ENCODE peak calls at places on chromosomes 6 and 20, in nine cellular contexts. E is tibial nerve, X is uterus, P is heart left ventricle, K is suprapubic skin, G is IMR-90, L is right lobe of liver, U is gastrocnemius medialis, F is sigmoid colon. Y is an unnamed sample.

GRCh38 chr6:35824552-35825192 is 19.5 kb downstream of the LHFPL5 start:
- DNase-seq in E (no peak), X (no peak), P (no peak), K (no peak), G (no peak), L (no peak), U (no peak), F (no peak), Y (no peak)

GRCh38 chr6:89051725-89052124 is 28.8 kb upstream of the PNRC1 start:
- DNase-seq in E (no peak), X (no peak), P (no peak), K (no peak), G (no peak), L (no peak), U (no peak), F (no peak), Y (no peak)

GRCh38 chr20:45366631-45367030 is 3.7 kb downstream of the SYS1 start:
- DNase-seq in E (no peak), X (no peak), P (no peak), K (no peak), G (no peak), L (no peak), U (no peak), F (peak), Y (no peak)

GRCh38 chr6:122845464-122845863 is 56.4 kb downstream of the SMPDL3A start:
- DNase-seq in E (no peak), X (no peak), P (no peak), K (no peak), G (no peak), L (no peak), U (no peak), F (no peak), Y (no peak)

GRCh38 chr6:39362487-39362865 is 40.0 kb upstream of the KCNK16 start:
- DNase-seq in E (no peak), X (no peak), P (no peak), K (no peak), G (no peak), L (no peak), U (no peak), F (no peak), Y (peak)

GRCh38 chr6:105748737-105749161 is 337.4 kb upstream of the PRDM1 start:
- DNase-seq in E (no peak), X (no peak), P (no peak), K (no peak), G (peak), L (no peak), U (no peak), F (no peak), Y (no peak)

GRCh38 chr6:124199226-124199625 is 395.6 kb downstream of the NKAIN2 start:
- DNase-seq in E (no peak), X (no peak), P (no peak), K (no peak), G (no peak), L (no peak), U (no peak), F (no peak), Y (no peak)

GRCh38 chr20:36792422-36792821 is 18.9 kb upstream of the DSN1 start:
- DNase-seq in E (no peak), X (peak), P (peak), K (no peak), G (peak), L (no peak), U (no peak), F (no peak), Y (no peak)

GRCh38 chr20:59945731-59946130 is 5.5 kb downstream of the FAM217B start:
- DNase-seq in E (no peak), X (no peak), P (no peak), K (no peak), G (no peak), L (no peak), U (no peak), F (no peak), Y (no peak)

GRCh38 chr20:63810730-63811490 is 20.2 kb downstream of the ZBTB46 start:
- DNase-seq in E (no peak), X (no peak), P (no peak), K (no peak), G (no peak), L (no peak), U (no peak), F (no peak), Y (no peak)

GRCh38 chr6:141316236-141316635 is 816.5 kb upstream of the GJE1 start:
- DNase-seq in E (no peak), X (no peak), P (no peak), K (no peak), G (no peak), L (no peak), U (no peak), F (no peak), Y (no peak)

GRCh38 chr6:122734529-122735203 is 44.9 kb upstream of the FABP7 start:
- DNase-seq in E (no peak), X (no peak), P (no peak), K (no peak), G (no peak), L (no peak), U (no peak), F (no peak), Y (no peak)

GRCh38 chr6:17064975-17065374 is 36.9 kb upstream of the STMND1 start:
- DNase-seq in E (no peak), X (no peak), P (no peak), K (no peak), G (no peak), L (no peak), U (no peak), F (no peak), Y (no peak)

GRCh38 chr6:165760126-165760802 is 97.2 kb upstream of the PDE10A start:
- DNase-seq in E (no peak), X (no peak), P (no peak), K (no peak), G (no peak), L (no peak), U (no peak), F (no peak), Y (no peak)

GRCh38 chr6:100311707-100312266 is 152.9 kb downstream of the SIM1 start:
- DNase-seq in E (no peak), X (no peak), P (no peak), K (no peak), G (peak), L (no peak), U (no peak), F (no peak), Y (no peak)

GRCh38 chr6:17768388-17768787 is 61.7 kb upstream of the NUP153 start:
- DNase-seq in E (no peak), X (no peak), P (no peak), K (no peak), G (peak), L (no peak), U (no peak), F (no peak), Y (no peak)

GRCh38 chr6:75151013-75151412 is 54.8 kb downstream of the COL12A1 start:
- DNase-seq in E (no peak), X (no peak), P (no peak), K (no peak), G (peak), L (no peak), U (no peak), F (no peak), Y (no peak)

GRCh38 chr20:38021373-38021772 is 11.9 kb downstream of the TTI1 start:
- DNase-seq in E (no peak), X (no peak), P (no peak), K (no peak), G (peak), L (no peak), U (no peak), F (no peak), Y (no peak)

GRCh38 chr6:31723245-31723979 is at the start of gene MPIG6B:
- DNase-seq in E (no peak), X (no peak), P (no peak), K (no peak), G (no peak), L (no peak), U (no peak), F (no peak), Y (no peak)

GRCh38 chr20:20373046-20373706 is 5.3 kb downstream of the INSM1 start:
- DNase-seq in E (no peak), X (no peak), P (no peak), K (no peak), G (peak), L (no peak), U (no peak), F (no peak), Y (peak)

GRCh38 chr20:58174708-58175287 is 53.7 kb downstream of the ANKRD60 start:
- DNase-seq in E (peak), X (peak), P (peak), K (no peak), G (no peak), L (no peak), U (peak), F (peak), Y (peak)

GRCh38 chr6:149897855-149898744 is at the start of gene RAET1E:
- DNase-seq in E (no peak), X (no peak), P (no peak), K (peak), G (no peak), L (no peak), U (no peak), F (no peak), Y (peak)

GRCh38 chr6:27839303-27840081 is 72.7 kb downstream of the OR2B2 start:
- DNase-seq in E (peak), X (peak), P (no peak), K (no peak), G (peak), L (peak), U (no peak), F (no peak), Y (peak)

GRCh38 chr6:44176935-44177509 is 18.4 kb downstream of the CAPN11 start:
- DNase-seq in E (no peak), X (no peak), P (no peak), K (no peak), G (no peak), L (no peak), U (no peak), F (no peak), Y (no peak)

GRCh38 chr6:31609519-31610406 is 5.3 kb upstream of the AIF1 start:
- DNase-seq in E (no peak), X (no peak), P (no peak), K (no peak), G (no peak), L (no peak), U (no peak), F (no peak), Y (no peak)

GRCh38 chr6:75693534-75693933 is 55.5 kb upstream of the MYO6 start:
- DNase-seq in E (no peak), X (no peak), P (no peak), K (no peak), G (peak), L (no peak), U (no peak), F (no peak), Y (no peak)

GRCh38 chr6:143372199-143372882 is 78.2 kb downstream of the ADAT2 start:
- DNase-seq in E (no peak), X (no peak), P (no peak), K (no peak), G (no peak), L (no peak), U (no peak), F (no peak), Y (no peak)

GRCh38 chr6:32852844-32853540 is 512 bp downstream of the TAP1 start:
- DNase-seq in E (peak), X (peak), P (peak), K (peak), G (peak), L (peak), U (peak), F (peak), Y (no peak)

GRCh38 chr6:92810913-92811312 is 608.4 kb downstream of the EPHA7 start:
- DNase-seq in E (no peak), X (no peak), P (no peak), K (no peak), G (peak), L (no peak), U (no peak), F (no peak), Y (no peak)

GRCh38 chr6:24743265-24743943 is 24.4 kb upstream of the C6orf62 start:
- DNase-seq in E (no peak), X (no peak), P (no peak), K (no peak), G (peak), L (no peak), U (no peak), F (no peak), Y (peak)

GRCh38 chr6:14542670-14543366 is 425.2 kb downstream of the CD83 start:
- DNase-seq in E (no peak), X (no peak), P (peak), K (no peak), G (peak), L (no peak), U (no peak), F (no peak), Y (no peak)

GRCh38 chr6:22632561-22632960 is 63.2 kb downstream of the HDGFL1 start:
- DNase-seq in E (no peak), X (no peak), P (no peak), K (no peak), G (no peak), L (no peak), U (no peak), F (no peak), Y (no peak)

GRCh38 chr6:157688960-157689599 is 134.0 kb upstream of the SNX9 start:
- DNase-seq in E (no peak), X (no peak), P (no peak), K (no peak), G (peak), L (no peak), U (peak), F (peak), Y (peak)

GRCh38 chr6:122482750-122483080 is 11.1 kb upstream of the SERINC1 start:
- DNase-seq in E (no peak), X (no peak), P (no peak), K (no peak), G (no peak), L (no peak), U (no peak), F (no peak), Y (no peak)

GRCh38 chr6:3276174-3277167 is 17.7 kb downstream of the PSMG4 start:
- DNase-seq in E (no peak), X (no peak), P (no peak), K (peak), G (no peak), L (no peak), U (no peak), F (peak), Y (no peak)

GRCh38 chr6:84872996-84873395 is 108.6 kb upstream of the TBX18 start:
- DNase-seq in E (no peak), X (no peak), P (no peak), K (no peak), G (no peak), L (no peak), U (no peak), F (no peak), Y (no peak)

GRCh38 chr6:34182751-34183531 is 37.1 kb upstream of the GRM4 start:
- DNase-seq in E (no peak), X (no peak), P (no peak), K (peak), G (no peak), L (no peak), U (no peak), F (no peak), Y (no peak)

GRCh38 chr6:72151742-72152141 is 265.4 kb downstream of the RIMS1 start:
- DNase-seq in E (no peak), X (no peak), P (no peak), K (no peak), G (no peak), L (no peak), U (no peak), F (no peak), Y (no peak)

GRCh38 chr20:1392693-1393506 is at the start of gene FKBP1A:
- DNase-seq in E (peak), X (peak), P (peak), K (peak), G (peak), L (peak), U (peak), F (peak), Y (peak)
- TF ChIP-seq POLR2A in E (peak), X (peak), P (peak), K (peak), G (peak), L (peak), U (peak), F (peak), Y (peak)

DNA sequence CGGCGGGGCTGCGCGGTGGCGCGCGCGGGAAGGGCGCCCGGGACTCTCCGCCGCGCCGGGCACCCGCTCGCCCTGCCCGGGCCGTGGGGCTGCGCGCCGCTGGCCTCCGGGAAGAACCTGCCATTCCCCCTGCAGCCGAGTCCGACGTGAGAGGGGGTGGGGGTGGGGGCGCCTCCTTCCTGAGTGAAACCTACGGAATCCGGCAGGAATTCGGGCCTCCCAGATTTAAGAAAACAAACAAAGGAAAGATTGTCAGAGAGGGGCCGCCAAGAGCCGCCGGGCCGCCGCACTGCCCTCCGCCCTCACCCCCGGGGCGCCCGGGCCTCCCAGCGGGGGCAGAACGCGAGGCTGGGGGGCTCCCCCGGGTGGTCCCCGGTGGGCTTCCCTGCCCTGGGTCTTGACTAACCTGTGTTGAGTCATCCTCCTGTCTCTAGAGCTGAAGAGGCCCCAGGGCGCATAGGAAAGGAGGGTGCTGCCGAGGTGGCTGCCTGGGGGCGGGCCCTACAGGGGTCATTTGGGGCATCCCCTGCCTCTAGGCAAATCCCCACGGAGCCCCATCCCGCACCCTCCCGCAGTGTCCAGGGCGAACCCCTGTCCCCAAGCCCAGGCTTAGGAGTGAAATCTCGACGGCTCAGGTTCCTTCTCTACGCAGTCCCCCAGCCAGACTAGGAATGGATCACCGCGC is 42.2 kb upstream of the FOXP4 start:
- DNase-seq in E (no peak), X (peak), P (no peak), K (no peak), G (peak), L (no peak), U (no peak), F (no peak), Y (no peak)
- H3K4me3 ChIP-seq in E (peak), X (peak), P (peak), K (peak), G (peak), L (peak), U (peak), F (peak), Y (no peak)

GRCh38 chr6:125279961-125280360 is 21.8 kb downstream of the HDDC2 start:
- DNase-seq in E (no peak), X (no peak), P (no peak), K (no peak), G (no peak), L (peak), U (no peak), F (no peak), Y (no peak)

GRCh38 chr6:125287718-125288117 is 14.0 kb downstream of the HDDC2 start:
- DNase-seq in E (no peak), X (no peak), P (no peak), K (no peak), G (no peak), L (no peak), U (no peak), F (no peak), Y (no peak)

GRCh38 chr6:125285936-125286335 is 15.8 kb downstream of the HDDC2 start:
- DNase-seq in E (no peak), X (no peak), P (no peak), K (no peak), G (peak), L (no peak), U (no peak), F (no peak), Y (no peak)

DNA sequence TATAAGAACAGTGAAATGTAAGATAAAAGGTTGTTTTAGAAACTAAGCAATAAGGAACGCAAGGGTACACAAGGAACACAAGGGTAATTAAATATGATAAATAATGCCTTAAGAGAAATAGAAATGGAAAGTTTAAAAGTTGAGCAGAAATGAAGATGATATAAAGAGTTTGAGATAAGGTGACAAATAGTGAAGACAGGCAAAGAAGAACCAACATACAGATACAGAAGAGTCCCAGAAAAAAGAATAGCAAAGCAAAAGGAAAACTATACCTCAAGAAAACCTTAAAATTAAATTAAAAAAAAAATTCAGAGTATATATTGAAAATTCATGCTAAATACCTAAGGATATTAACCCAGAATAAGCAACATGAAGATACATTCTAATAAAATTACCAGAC is 16.4 kb downstream of the HDDC2 start:
- DNase-seq in E (no peak), X (no peak), P (no peak), K (no peak), G (no peak), L (no peak), U (no peak), F (no peak), Y (no peak)
- TF ChIP-seq CTCF in E (no peak), X (no peak), P (no peak), K (no peak), G (no peak), L (no peak), U (no peak), F (no peak), Y (no peak)

GRCh38 chr6:161109366-161109765 is 117.8 kb downstream of the MAP3K4 start:
- DNase-seq in E (no peak), X (no peak), P (no peak), K (no peak), G (no peak), L (no peak), U (no peak), F (no peak), Y (no peak)

GRCh38 chr6:161108886-161109285 is 117.3 kb downstream of the MAP3K4 start:
- DNase-seq in E (no peak), X (no peak), P (no peak), K (no peak), G (no peak), L (no peak), U (no peak), F (no peak), Y (no peak)

GRCh38 chr6:161107779-161108380 is 116.3 kb downstream of the MAP3K4 start:
- DNase-seq in E (no peak), X (no peak), P (no peak), K (no peak), G (no peak), L (no peak), U (no peak), F (no peak), Y (no peak)

GRCh38 chr6:161110380-161110779 is 118.8 kb downstream of the MAP3K4 start:
- DNase-seq in E (no peak), X (no peak), P (no peak), K (no peak), G (no peak), L (no peak), U (no peak), F (no peak), Y (no peak)

DNA sequence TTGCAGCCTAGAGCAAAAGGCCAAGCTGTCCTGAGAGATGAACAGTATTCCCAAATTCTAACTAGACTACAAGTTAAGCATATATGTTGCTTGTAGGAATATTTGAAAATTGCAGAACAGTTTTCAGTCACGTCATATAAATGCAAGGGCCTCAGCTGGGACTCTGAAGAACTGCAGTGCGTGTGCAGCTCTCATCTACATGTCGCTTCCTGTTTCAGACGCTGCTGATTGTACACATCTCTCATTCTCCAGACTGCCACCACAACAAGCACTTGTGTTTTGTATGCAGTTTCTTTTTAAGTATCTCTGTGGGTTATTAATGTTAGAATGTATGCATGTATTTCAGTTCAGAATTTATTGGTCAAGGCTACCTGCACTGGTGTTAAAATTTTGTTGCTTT is 119.7 kb downstream of the MAP3K4 start:
- DNase-seq in E (no peak), X (no peak), P (no peak), K (no peak), G (no peak), L (no peak), U (no peak), F (no peak), Y (no peak)
- TF ChIP-seq POLR2A in E (no peak), X (no peak), P (no peak), K (no peak), G (no peak), L (no peak), U (no peak), F (no peak), Y (no peak)

GRCh38 chr6:136967874-136968752 is 46.0 kb downstream of the SLC35D3 start:
- DNase-seq in E (peak), X (peak), P (peak), K (no peak), G (peak), L (peak), U (peak), F (peak), Y (peak)
- H3K4me3 ChIP-seq in E (no peak), X (no peak), P (no peak), K (no peak), G (no peak), L (no peak), U (no peak), F (no peak), Y (no peak)

GRCh38 chr6:5582758-5583157 is 321.4 kb downstream of the FARS2 start:
- DNase-seq in E (no peak), X (no peak), P (no peak), K (no peak), G (no peak), L (no peak), U (no peak), F (no peak), Y (no peak)
- TF ChIP-seq CTCF in E (no peak), X (no peak), P (no peak), K (no peak), G (no peak), L (no peak), U (no peak), F (no peak), Y (no peak)